ENCODE peak calls at places on chromosomes 1 and 21, in ten cellular contexts. B is heart left ventricle; F is uterus; V is cardiac muscle cell; G is mucosa of descending colon; A is CD4-positive, CD25-positive, alpha-beta regulatory T cell; T is stomach; D is upper lobe of right lung; S is neuronal stem cell; O is fibroblast of lung. K is an unnamed sample. For H3K4me1, the result is how much of the 10 kb centered on the place peaks cover.

GRCh38 chr1:111776397-111776796 is 20.7 kb downstream of the DDX20 start:
- DNase-seq in B (no peak), F (no peak), V (peak), G (no peak), A (no peak), T (no peak), D (no peak), S (no peak), O (peak), K (no peak)

GRCh38 chr1:112460672-112461071 is 48.1 kb upstream of the WNT2B start:
- DNase-seq in B (no peak), F (no peak), V (peak), G (no peak), A (no peak), T (no peak), D (no peak), S (no peak), O (peak), K (no peak)

GRCh38 chr1:24374891-24375786 is 38.4 kb downstream of the STPG1 start:
- DNase-seq in B (no peak), F (no peak), V (no peak), G (no peak), A (no peak), T (no peak), D (no peak), S (peak), O (peak), K (no peak)

GRCh38 chr1:227429447-227430359 is 111.4 kb upstream of the CDC42BPA start:
- DNase-seq in B (no peak), F (no peak), V (no peak), G (no peak), A (no peak), T (no peak), D (no peak), S (no peak), O (peak), K (no peak)

GRCh38 chr1:13550663-13551062 is 33.0 kb upstream of the PDPN start:
- DNase-seq in B (no peak), F (no peak), V (no peak), G (no peak), A (no peak), T (no peak), D (no peak), S (no peak), O (no peak), K (no peak)

GRCh38 chr21:42440187-42440792 is 36.6 kb downstream of the UBASH3A start:
- DNase-seq in B (no peak), F (no peak), V (no peak), G (no peak), A (no peak), T (no peak), D (no peak), S (no peak), O (no peak), K (no peak)

GRCh38 chr21:46509760-46510159 is 51.1 kb downstream of the DIP2A start:
- DNase-seq in B (no peak), F (no peak), V (no peak), G (no peak), A (no peak), T (peak), D (no peak), S (no peak), O (no peak), K (no peak)

GRCh38 chr1:111731956-111732355 is 7.2 kb downstream of the INKA2 start:
- DNase-seq in B (no peak), F (peak), V (no peak), G (no peak), A (no peak), T (no peak), D (no peak), S (no peak), O (no peak), K (no peak)

GRCh38 chr1:119859647-119860046 is 36.7 kb downstream of the ADAM30 start:
- DNase-seq in B (no peak), F (no peak), V (no peak), G (no peak), A (no peak), T (no peak), D (no peak), S (no peak), O (peak), K (no peak)

GRCh38 chr1:55040083-55040952 is 970 bp downstream of the PCSK9 start:
- DNase-seq in B (no peak), F (no peak), V (no peak), G (peak), A (no peak), T (no peak), D (no peak), S (no peak), O (peak), K (no peak)

GRCh38 chr1:63073530-63074306 is 248.6 kb upstream of the FOXD3 start:
- DNase-seq in B (no peak), F (no peak), V (peak), G (no peak), A (no peak), T (no peak), D (no peak), S (peak), O (no peak), K (no peak)

GRCh38 chr1:93694833-93695232 is 13.2 kb upstream of the BCAR3 start:
- DNase-seq in B (no peak), F (no peak), V (no peak), G (no peak), A (no peak), T (no peak), D (no peak), S (no peak), O (no peak), K (no peak)

GRCh38 chr1:84972377-84972987 is 24.4 kb downstream of the MCOLN2 start:
- DNase-seq in B (no peak), F (no peak), V (no peak), G (no peak), A (no peak), T (no peak), D (no peak), S (no peak), O (no peak), K (no peak)

GRCh38 chr1:10939654-10940450 is 72.6 kb upstream of the TARDBP start:
- DNase-seq in B (peak), F (no peak), V (no peak), G (no peak), A (peak), T (no peak), D (no peak), S (no peak), O (no peak), K (peak)

GRCh38 chr1:154958681-154959447 is 2.7 kb downstream of the PYGO2 start:
- DNase-seq in B (peak), F (no peak), V (no peak), G (peak), A (no peak), T (no peak), D (peak), S (no peak), O (no peak), K (no peak)

GRCh38 chr1:247453256-247453655 is 4.6 kb downstream of the OR2B11 start:
- DNase-seq in B (no peak), F (no peak), V (no peak), G (no peak), A (no peak), T (no peak), D (no peak), S (no peak), O (no peak), K (no peak)

GRCh38 chr1:169044296-169044695 is 62.2 kb upstream of the ATP1B1 start:
- DNase-seq in B (no peak), F (no peak), V (no peak), G (no peak), A (peak), T (no peak), D (no peak), S (no peak), O (no peak), K (no peak)

GRCh38 chr1:85894651-85895050 is 186.4 kb upstream of the ZNHIT6 start:
- DNase-seq in B (no peak), F (no peak), V (peak), G (no peak), A (no peak), T (no peak), D (no peak), S (no peak), O (peak), K (no peak)

GRCh38 chr21:15967661-15968060 is 237.9 kb downstream of the USP25 start:
- DNase-seq in B (no peak), F (no peak), V (no peak), G (no peak), A (no peak), T (no peak), D (no peak), S (no peak), O (peak), K (no peak)

GRCh38 chr1:35691080-35691479 is 27.6 kb downstream of the C1orf216 start:
- DNase-seq in B (no peak), F (no peak), V (no peak), G (no peak), A (no peak), T (no peak), D (no peak), S (no peak), O (no peak), K (no peak)

GRCh38 chr1:234833118-234833517 is 223.1 kb upstream of the IRF2BP2 start:
- DNase-seq in B (no peak), F (no peak), V (no peak), G (no peak), A (no peak), T (no peak), D (no peak), S (no peak), O (no peak), K (no peak)

GRCh38 chr1:176567190-176567794 is 104.3 kb downstream of the PAPPA2 start:
- DNase-seq in B (no peak), F (no peak), V (no peak), G (no peak), A (no peak), T (no peak), D (no peak), S (no peak), O (peak), K (no peak)

GRCh38 chr1:217067642-217068041 is 344.4 kb upstream of the ESRRG start:
- DNase-seq in B (no peak), F (no peak), V (no peak), G (no peak), A (no peak), T (no peak), D (no peak), S (no peak), O (no peak), K (no peak)

GRCh38 chr1:156096640-156097391 is 14.6 kb upstream of the MEX3A start:
- DNase-seq in B (peak), F (peak), V (peak), G (peak), A (peak), T (peak), D (peak), S (no peak), O (peak), K (peak)

GRCh38 chr1:51689643-51690042 is 72.8 kb downstream of the OSBPL9 start:
- DNase-seq in B (no peak), F (no peak), V (no peak), G (no peak), A (no peak), T (no peak), D (no peak), S (peak), O (no peak), K (no peak)
- H3K4me1 ChIP-seq in B (under half), F (under half), V (under half), G (under half), A (under half), T (under half), D (under half), S (under half), O (under half), K (under half)

DNA sequence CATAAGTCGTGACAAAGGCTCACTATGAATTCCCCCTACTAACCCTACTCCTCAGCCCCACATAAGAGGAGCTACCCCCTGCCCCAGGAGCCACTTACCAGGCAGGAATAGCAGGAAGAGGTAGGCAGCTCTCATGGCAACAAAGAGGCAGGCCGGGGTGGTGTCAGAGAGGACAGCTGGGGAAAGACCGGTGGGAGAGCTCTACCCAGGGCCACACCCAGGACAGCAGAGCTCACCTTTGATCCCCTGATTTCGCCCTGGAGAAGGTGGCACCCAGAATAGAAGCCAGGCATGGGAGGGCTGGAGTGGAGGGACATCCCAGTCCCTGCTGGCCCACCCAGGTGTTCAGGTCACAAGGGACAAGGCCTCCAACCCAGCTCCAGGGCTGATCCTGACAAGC is 2.3 kb downstream of the MFAP2 start:
- DNase-seq in B (no peak), F (no peak), V (no peak), G (no peak), A (no peak), T (no peak), D (no peak), S (no peak), O (no peak), K (no peak)
- H3K4me3 ChIP-seq in B (no peak), F (no peak), V (no peak), G (no peak), A (no peak), T (no peak), D (no peak), S (peak), O (peak), K (no peak)

DNA sequence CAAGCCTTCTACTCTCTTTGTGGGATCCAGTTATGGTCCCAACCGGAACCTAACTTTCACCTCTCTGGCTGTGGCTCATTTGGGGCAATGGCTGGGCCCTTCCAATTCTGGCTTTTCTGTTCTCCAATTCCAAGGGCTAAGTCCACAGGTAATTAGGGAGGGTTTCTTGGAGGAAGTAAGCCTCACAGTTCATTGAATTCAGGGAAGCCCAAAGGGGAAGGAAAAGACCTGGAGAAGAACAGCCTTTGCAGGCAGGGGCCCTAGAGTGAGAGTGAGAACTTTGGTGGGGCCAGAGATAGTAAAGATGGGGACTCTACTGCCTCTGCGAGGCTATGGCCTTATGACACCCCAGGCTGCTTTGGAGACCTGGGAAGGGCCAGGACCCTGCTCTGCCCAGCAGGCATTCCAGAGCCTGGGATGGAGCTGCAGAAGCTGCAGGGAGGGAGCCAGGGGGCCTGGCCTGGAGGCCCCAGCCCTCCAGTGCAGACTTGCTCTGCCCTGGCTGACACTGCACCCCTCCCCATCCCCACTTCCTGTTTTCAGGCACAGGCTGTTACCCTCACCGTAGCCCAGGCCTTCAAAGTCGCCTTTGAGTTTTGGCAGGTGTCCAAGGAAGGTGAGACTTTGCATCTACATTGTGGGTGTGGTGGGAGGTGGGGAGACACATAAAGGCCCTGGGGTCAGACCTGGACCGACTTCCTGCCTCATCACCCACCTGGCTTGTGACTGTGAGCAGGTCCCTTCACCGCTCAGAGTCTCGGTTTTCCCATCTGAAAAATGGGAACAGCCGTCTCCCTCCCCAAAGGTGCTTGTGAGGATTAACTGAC is 18.9 kb downstream of the LDLRAP1 start:
- DNase-seq in B (no peak), F (no peak), V (no peak), G (peak), A (peak), T (peak), D (peak), S (no peak), O (no peak), K (no peak)
- H3K4me1 ChIP-seq in B (under half), F (under half), V (under half), G (under half), A (half or more), T (under half), D (under half), S (under half), O (under half), K (under half)

GRCh38 chr1:244011796-244012195 is 39.3 kb upstream of the ZBTB18 start:
- DNase-seq in B (no peak), F (no peak), V (no peak), G (no peak), A (no peak), T (no peak), D (no peak), S (no peak), O (peak), K (no peak)
- H3K4me3 ChIP-seq in B (peak), F (no peak), V (no peak), G (no peak), A (no peak), T (no peak), D (no peak), S (peak), O (no peak), K (no peak)

DNA sequence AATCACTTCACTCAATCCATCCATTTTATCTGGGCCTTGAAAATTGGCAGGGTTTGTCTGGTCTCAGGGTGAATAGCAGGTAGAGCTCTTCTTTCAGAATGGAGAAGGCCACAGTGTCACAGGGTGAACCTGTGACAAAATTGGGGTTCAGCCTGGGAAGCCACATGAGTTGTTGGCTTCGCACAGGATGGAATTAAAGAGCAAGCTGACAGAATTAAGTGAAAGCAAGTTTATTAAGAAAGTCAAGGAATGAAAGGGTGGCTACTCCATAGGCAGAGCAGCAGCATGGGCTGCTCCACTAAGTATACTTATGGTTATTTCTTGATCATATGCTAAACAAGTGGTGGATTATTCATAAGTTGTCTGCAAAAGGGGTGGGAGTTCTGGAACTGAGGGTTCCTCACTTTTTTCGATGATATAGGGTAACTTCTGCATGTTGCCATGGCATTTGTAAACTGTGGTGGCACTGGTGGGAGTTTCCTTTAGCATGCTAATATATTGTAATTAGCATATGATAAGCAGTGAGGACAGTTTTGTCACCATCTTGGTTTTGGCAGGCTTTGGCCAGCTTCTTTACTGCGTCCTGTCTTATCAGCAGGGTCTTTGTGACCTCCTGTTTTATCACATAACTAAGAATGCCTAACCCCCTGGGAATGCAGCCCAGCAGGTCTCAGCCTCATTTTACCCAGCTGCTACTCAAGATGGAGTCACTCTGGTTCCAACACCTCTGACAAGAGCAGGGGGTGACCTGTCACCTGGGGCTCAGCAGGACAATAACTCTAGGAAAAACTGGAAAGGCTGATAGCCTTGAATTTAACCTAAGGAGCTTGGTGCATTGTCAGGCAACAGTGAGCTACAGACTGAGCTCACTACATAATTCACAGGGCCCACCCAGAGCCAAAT is 5.1 kb downstream of the IFNAR2 start:
- DNase-seq in B (no peak), F (no peak), V (no peak), G (no peak), A (no peak), T (no peak), D (no peak), S (no peak), O (no peak), K (no peak)
- H3K4me1 ChIP-seq in B (under half), F (under half), V (under half), G (under half), A (half or more), T (under half), D (under half), S (under half), O (under half), K (under half)

GRCh38 chr1:186849824-186850223 is 21.1 kb downstream of the PLA2G4A start:
- DNase-seq in B (no peak), F (no peak), V (no peak), G (no peak), A (no peak), T (no peak), D (no peak), S (no peak), O (no peak), K (no peak)
- H3K4me3 ChIP-seq in B (no peak), F (no peak), V (no peak), G (no peak), A (no peak), T (no peak), D (no peak), S (no peak), O (no peak), K (no peak)

GRCh38 chr1:65792671-65793358 is at the start of gene PDE4B:
- DNase-seq in B (peak), F (no peak), V (peak), G (peak), A (no peak), T (no peak), D (peak), S (peak), O (peak), K (no peak)

GRCh38 chr1:65791860-65792670 is 630 bp upstream of the PDE4B start:
- DNase-seq in B (peak), F (no peak), V (peak), G (peak), A (no peak), T (no peak), D (peak), S (peak), O (peak), K (no peak)

GRCh38 chr1:65791396-65791795 is 1.3 kb upstream of the PDE4B start:
- DNase-seq in B (no peak), F (no peak), V (no peak), G (no peak), A (no peak), T (no peak), D (no peak), S (no peak), O (no peak), K (no peak)

GRCh38 chr1:65793359-65793732 is 651 bp downstream of the PDE4B start:
- DNase-seq in B (no peak), F (no peak), V (peak), G (no peak), A (no peak), T (no peak), D (no peak), S (no peak), O (peak), K (no peak)

DNA sequence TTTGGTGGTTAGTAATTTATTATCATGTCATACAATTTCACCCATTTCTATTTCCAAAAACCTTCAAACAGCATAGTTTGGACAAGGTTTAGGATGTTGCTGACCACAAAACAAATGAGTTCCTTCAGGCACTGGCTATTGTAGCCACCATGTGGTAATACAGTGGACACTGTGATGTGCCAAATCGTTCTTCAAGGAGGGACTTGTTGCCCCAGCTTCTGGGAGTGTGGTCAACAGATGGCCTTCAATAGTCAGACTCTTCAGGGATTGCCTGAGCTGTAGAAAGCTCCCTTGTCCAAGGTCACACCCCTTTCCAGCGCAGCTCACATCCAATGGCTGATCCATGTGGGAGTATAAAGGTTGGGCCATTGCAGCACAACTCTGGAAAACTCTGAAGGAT is 2.6 kb downstream of the PDE4B start:
- DNase-seq in B (no peak), F (no peak), V (no peak), G (no peak), A (no peak), T (no peak), D (no peak), S (no peak), O (no peak), K (no peak)
- H3K4me1 ChIP-seq in B (under half), F (under half), V (under half), G (under half), A (under half), T (under half), D (under half), S (under half), O (under half), K (under half)

K was measured in ovary.